ENCODE peak calls at places on chromosomes 16 and 17, in eight cellular contexts. K, O, Y, U, R, M, W and T are unnamed samples.

GRCh38 chr16:85213926-85214294 is 101.6 kb upstream of the CIBAR2 start:
- DNase-seq in K (no peak), O (no peak), M (no peak), U (no peak), R (no peak), Y (no peak), W (no peak), T (no peak)

GRCh38 chr17:40316571-40317344 is 7.8 kb downstream of the RARA start:
- DNase-seq in R (peak), W (peak), M (peak), O (no peak), Y (peak), U (peak), K (peak), T (no peak)

GRCh38 chr16:24996301-24996700 is 18.9 kb downstream of the ARHGAP17 start:
- DNase-seq in M (no peak), K (peak), Y (no peak), U (no peak), O (no peak), W (no peak), R (no peak), T (no peak)

GRCh38 chr16:63613701-63614100 is 1508.2 kb downstream of the CDH11 start:
- DNase-seq in Y (no peak), M (no peak), K (peak), R (no peak), U (no peak), O (no peak), W (no peak), T (no peak)

GRCh38 chr17:36641331-36641876 is 40.0 kb downstream of the MRM1 start:
- DNase-seq in Y (peak), U (no peak), R (no peak), O (no peak), K (no peak), W (no peak), M (no peak), T (no peak)

GRCh38 chr17:31509095-31509804 is 117.8 kb downstream of the RAB11FIP4 start:
- DNase-seq in U (no peak), M (peak), Y (no peak), W (no peak), R (no peak), O (no peak), K (no peak), T (no peak)

GRCh38 chr16:29029168-29029994 is 44.5 kb downstream of the LAT start:
- DNase-seq in Y (peak), R (peak), K (peak), W (peak), U (no peak), O (peak), M (no peak), T (peak)

GRCh38 chr17:18248300-18248731 is 10.2 kb downstream of the FLII start:
- DNase-seq in K (peak), W (peak), O (no peak), R (peak), U (no peak), Y (peak), M (peak), T (no peak)

GRCh38 chr17:32504166-32504990 is 17.6 kb downstream of the CDK5R1 start:
- DNase-seq in O (no peak), W (peak), K (no peak), M (no peak), R (peak), U (peak), Y (no peak), T (no peak)

GRCh38 chr16:53091508-53092211 is 36.9 kb downstream of the CHD9 start:
- DNase-seq in U (peak), O (no peak), W (peak), Y (peak), R (no peak), K (peak), M (no peak), T (peak)

GRCh38 chr16:84689126-84689525 is 10.7 kb upstream of the USP10 start:
- DNase-seq in K (peak), U (no peak), R (no peak), O (peak), M (no peak), W (peak), Y (no peak), T (peak)

GRCh38 chr16:77987772-77988171 is 34.6 kb upstream of the CLEC3A start:
- DNase-seq in K (no peak), U (no peak), O (no peak), M (no peak), R (no peak), Y (no peak), W (no peak), T (no peak)
- TF ChIP-seq CTCF in K (no peak), U (no peak), O (no peak), M (no peak), R (no peak), Y (no peak), W (no peak), T (no peak)

DNA sequence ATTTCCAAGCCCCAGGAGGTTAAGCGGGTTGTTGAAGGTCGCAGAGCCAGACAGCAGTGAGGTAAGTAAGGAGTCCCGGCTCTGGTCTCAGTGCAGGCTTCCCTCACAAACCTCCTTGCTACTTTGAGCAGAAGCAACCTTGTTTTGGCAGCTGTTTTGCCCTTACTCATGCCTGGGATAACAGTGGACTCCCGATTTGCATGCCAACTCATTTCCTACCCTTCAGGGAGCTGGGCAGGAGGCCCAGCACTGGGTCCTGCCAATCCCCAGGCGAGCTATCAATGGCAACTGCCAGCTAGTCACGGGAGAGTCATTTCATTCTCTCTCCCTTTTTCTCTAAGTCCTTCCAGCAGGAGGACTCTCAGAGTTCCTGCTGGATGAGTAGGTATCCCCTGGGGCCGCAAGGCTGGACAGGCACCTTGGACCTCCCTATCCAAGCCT is 72.0 kb upstream of the KSR1 start:
- DNase-seq in Y (no peak), K (peak), W (peak), O (peak), M (peak), R (peak), U (no peak), T (peak)
- TF ChIP-seq CTCF in Y (no peak), K (no peak), W (no peak), O (peak), M (no peak), R (no peak), U (no peak), T (no peak)

DNA sequence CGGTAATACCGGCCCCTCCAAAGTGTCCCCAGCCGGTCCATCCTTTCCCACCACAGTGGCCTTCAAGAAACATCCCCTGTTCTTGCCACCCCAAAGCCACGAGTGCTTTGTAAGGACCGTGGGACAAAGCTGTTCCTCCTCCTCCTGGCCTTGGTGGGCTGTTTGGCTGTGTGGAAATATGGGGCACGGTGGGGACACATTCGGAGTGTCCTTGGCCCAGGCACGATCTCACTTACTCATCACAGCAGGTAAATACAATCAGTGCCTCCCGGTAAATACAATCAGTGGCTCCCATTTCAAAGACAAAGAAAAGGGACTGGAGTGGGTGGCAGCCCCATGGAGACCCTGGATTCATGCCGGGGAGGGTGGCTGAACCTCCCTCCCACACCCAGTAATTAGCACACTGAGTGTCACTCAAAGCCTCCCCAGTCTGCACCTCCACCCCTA is 10.4 kb downstream of the SCN4A start:
- DNase-seq in K (no peak), Y (no peak), W (no peak), U (no peak), M (no peak), O (no peak), R (no peak), T (no peak)
- TF ChIP-seq CTCF in K (no peak), Y (no peak), W (no peak), U (no peak), M (no peak), O (no peak), R (no peak), T (no peak)

GRCh38 chr17:82107341-82107860 is 9.4 kb upstream of the FASN start:
- DNase-seq in M (peak), U (peak), K (no peak), R (no peak), Y (no peak), W (no peak), O (no peak), T (no peak)
- TF ChIP-seq CTCF in M (no peak), U (no peak), K (peak), R (peak), Y (no peak), W (peak), O (peak), T (peak)

DNA sequence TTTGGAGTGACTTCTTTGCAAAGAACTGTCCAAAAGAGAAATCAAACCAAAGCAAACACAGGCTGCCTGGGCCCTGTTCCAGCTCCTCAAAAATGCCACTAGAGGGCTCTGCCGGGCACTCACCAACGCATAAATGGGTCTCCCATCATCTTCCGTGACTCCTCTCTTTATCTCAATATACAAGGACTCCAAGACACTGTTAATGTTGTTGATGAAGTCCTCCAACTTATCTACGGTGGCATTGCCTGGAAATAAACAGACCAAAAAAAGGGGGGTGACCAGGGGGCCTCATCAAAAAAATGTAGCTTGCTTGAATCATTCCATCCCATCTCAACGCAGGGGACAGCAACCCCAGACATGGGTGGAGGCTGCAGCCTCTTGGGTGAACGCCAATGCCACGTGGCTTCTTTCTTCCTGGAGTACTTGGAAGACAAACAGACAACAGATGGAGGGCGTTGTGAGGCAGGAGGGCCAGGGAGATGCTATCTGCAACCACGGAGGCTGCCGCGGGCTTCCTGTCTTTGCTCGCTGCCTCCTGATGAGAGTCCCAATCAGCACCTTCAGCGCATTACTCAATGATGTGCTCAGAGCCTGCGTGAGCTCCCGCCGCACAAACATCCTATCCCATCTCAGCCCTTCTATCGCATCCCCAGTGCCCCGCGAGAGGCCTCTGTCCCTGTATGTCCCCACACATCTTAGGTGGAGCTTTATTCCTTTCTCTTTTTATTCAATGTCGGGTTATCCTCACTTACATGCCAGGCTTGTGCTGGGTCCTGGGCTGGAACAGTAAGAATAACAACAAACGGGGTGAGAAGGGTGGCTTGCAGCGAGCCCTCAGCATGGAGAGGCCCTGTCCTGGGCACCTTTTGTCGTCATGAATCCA is 32.0 kb downstream of the KDM8 start:
- DNase-seq in O (no peak), U (peak), R (peak), K (peak), Y (peak), W (peak), M (no peak), T (peak)
- TF ChIP-seq CTCF in O (peak), U (peak), R (peak), K (peak), Y (peak), W (peak), M (peak), T (peak)

GRCh38 chr17:49994085-49995054 is 654 bp downstream of the DLX3 start:
- DNase-seq in M (no peak), O (no peak), R (no peak), W (no peak), Y (peak), K (no peak), U (no peak), T (no peak)
- TF ChIP-seq CTCF in M (no peak), O (no peak), R (no peak), W (no peak), Y (peak), K (no peak), U (no peak), T (no peak)